ENCODE peak calls at places on chromosomes 16 and 17, in nine cellular contexts. O is PC-3, X is GM23248, H is HCT116, Y is OCI-LY7, G is PC-9, J is hepatocyte, Q is SK-N-SH, V is MM.1S. W is an unnamed sample.

GRCh38 chr16:86044881-86045600 is 146.1 kb downstream of the IRF8 start:
- DNase-seq in X (no peak), Y (peak; percentile 10), O (no peak), Q (no peak), H (no peak), V (peak; percentile 23), G (no peak), J (no peak), W (no peak)

GRCh38 chr17:76497979-76498885 is 3.0 kb downstream of the RHBDF2 start:
- DNase-seq in X (peak; percentile 91), Y (no peak), Q (peak; percentile 96), J (peak; percentile 84), V (no peak), G (no peak), O (peak; percentile 89), H (no peak), W (no peak)

GRCh38 chr17:72338847-72339790 is 218.3 kb downstream of the SOX9 start:
- DNase-seq in X (peak; percentile 95), G (peak; percentile 97), O (peak; percentile 97), V (no peak), Y (no peak), Q (peak; percentile 49), J (peak; percentile 71), H (peak; percentile 91), W (no peak)

GRCh38 chr17:70636517-70637133 is 467.3 kb downstream of the KCNJ2 start:
- DNase-seq in H (peak; percentile 54), G (no peak), J (peak; percentile 58), X (peak; percentile 60), V (peak; percentile 42), O (peak; percentile 80), Q (peak; percentile 58), Y (peak; percentile 48), W (peak; percentile 77)

GRCh38 chr17:79463421-79464309 is 147.2 kb downstream of the RBFOX3 start:
- DNase-seq in Y (no peak), X (no peak), Q (no peak), J (no peak), O (no peak), G (no peak), H (no peak), V (no peak), W (no peak)

GRCh38 chr17:27550291-27550930 is 80.6 kb upstream of the LGALS9 start:
- DNase-seq in Q (no peak), V (no peak), J (no peak), X (no peak), O (no peak), G (no peak), Y (no peak), H (no peak), W (no peak)

GRCh38 chr17:77242118-77242800 is 101.5 kb downstream of the SEC14L1 start:
- DNase-seq in H (no peak), V (no peak), Q (no peak), G (no peak), Y (peak; percentile 29), J (no peak), X (no peak), O (no peak), W (no peak)

GRCh38 chr16:27495191-27495590 is 54.5 kb downstream of the GTF3C1 start:
- DNase-seq in Y (no peak), G (no peak), O (no peak), X (peak; percentile 82), J (no peak), V (no peak), H (no peak), Q (no peak), W (no peak)

GRCh38 chr16:14564881-14565687 is 65.0 kb downstream of the PARN start:
- DNase-seq in V (peak; percentile 70), G (peak; percentile 88), X (peak; percentile 12), Q (no peak), J (peak; percentile 21), Y (no peak), H (no peak), O (peak; percentile 65), W (peak; percentile 50)

GRCh38 chr17:2402517-2402916 is 1.7 kb upstream of the MNT start:
- DNase-seq in X (no peak), O (no peak), Q (no peak), V (no peak), H (no peak), Y (no peak), J (no peak), G (no peak), W (no peak)

GRCh38 chr17:44804301-44805061 is 25.6 kb downstream of the GJC1 start:
- DNase-seq in X (no peak), V (no peak), Y (no peak), Q (no peak), J (peak; percentile 70), O (no peak), G (no peak), H (no peak), W (no peak)

GRCh38 chr16:24989417-24989978 is 25.7 kb downstream of the ARHGAP17 start:
- DNase-seq in Y (no peak), H (no peak), Q (no peak), G (no peak), V (no peak), J (no peak), O (no peak), X (no peak), W (no peak)

GRCh38 chr17:8122391-8122922 is 1.4 kb downstream of the HES7 start:
- DNase-seq in H (no peak), G (no peak), O (peak; percentile 5), J (peak; percentile 28), X (peak; percentile 72), Y (no peak), V (no peak), Q (no peak), W (no peak)

GRCh38 chr16:82240111-82240510 is 70.1 kb upstream of the MPHOSPH6 start:
- DNase-seq in V (no peak), J (no peak), Q (no peak), O (peak; percentile 3), H (no peak), Y (no peak), X (peak; percentile 7), G (no peak), W (no peak)

GRCh38 chr17:41539071-41539492 is 11.0 kb upstream of the KRT19 start:
- DNase-seq in Q (no peak), G (no peak), J (no peak), O (no peak), H (no peak), V (no peak), X (no peak), Y (no peak), W (no peak)

GRCh38 chr16:2471016-2471652 is at the start of gene NTN3:
- DNase-seq in Y (peak; percentile 62), X (peak; percentile 58), O (peak; percentile 6), Q (peak; percentile 91), V (no peak), H (no peak), G (no peak), J (peak; percentile 84), W (peak; percentile 73)

GRCh38 chr17:71118039-71118438 is 948.7 kb downstream of the KCNJ2 start:
- DNase-seq in G (no peak), Y (peak; percentile 29), H (peak; percentile 29), Q (peak; percentile 32), X (peak; percentile 13), J (peak; percentile 23), V (peak; percentile 16), O (peak; percentile 89), W (peak; percentile 47)

GRCh38 chr17:72952220-72952619 is 140.3 kb downstream of the SLC39A11 start:
- DNase-seq in V (no peak), H (no peak), X (no peak), G (no peak), Q (no peak), O (no peak), J (no peak), Y (no peak), W (no peak)

GRCh38 chr17:34721326-34721725 is 141.9 kb downstream of the TMEM132E start:
- DNase-seq in X (peak; percentile 28), J (no peak), O (peak; percentile 50), H (peak; percentile 27), Y (no peak), G (peak; percentile 88), Q (no peak), V (no peak), W (no peak)

GRCh38 chr17:6818938-6819337 is 12.6 kb downstream of the TEKT1 start:
- DNase-seq in G (no peak), X (no peak), V (no peak), J (no peak), Q (no peak), H (no peak), Y (no peak), O (no peak), W (no peak)

GRCh38 chr17:78048346-78049292 is 79.9 kb downstream of the TMC6 start:
- DNase-seq in Q (no peak), O (no peak), Y (no peak), H (no peak), G (no peak), V (no peak), X (no peak), J (no peak), W (no peak)

GRCh38 chr16:75529056-75529905 is 6.6 kb downstream of the CHST5 start:
- DNase-seq in X (no peak), H (no peak), Q (no peak), Y (no peak), O (no peak), J (no peak), V (no peak), G (no peak), W (no peak)

DNA sequence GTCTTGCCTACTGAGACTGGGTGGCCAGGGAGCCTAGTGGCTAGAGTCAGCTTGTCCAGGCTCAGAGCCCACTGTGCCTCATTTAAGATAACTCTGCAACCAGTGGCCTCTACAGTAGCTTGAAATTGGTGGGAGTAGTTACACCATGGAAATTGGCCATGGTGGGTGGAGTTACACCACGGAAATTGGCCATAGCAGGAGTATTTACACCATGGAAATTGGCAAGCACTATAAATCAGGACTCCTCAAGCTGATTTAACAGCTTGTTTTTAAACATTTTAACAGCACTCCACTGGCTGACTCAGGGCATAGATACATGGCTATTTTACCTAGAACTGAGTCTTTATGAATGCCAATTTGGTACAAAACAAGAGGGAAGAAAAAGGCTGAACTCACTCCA is 27.7 kb upstream of the AKTIP start:
- DNase-seq in J (no peak), H (no peak), V (no peak), O (no peak), Y (no peak), Q (no peak), X (no peak), G (no peak), W (no peak)
- H3K9me2 ChIP-seq in J (no peaks in the 10 kb centered on the region), H (no peaks in the 10 kb centered on the region), V (no peaks in the 10 kb centered on the region), O (no peaks in the 10 kb centered on the region), Y (no peaks in the 10 kb centered on the region), Q (no peaks in the 10 kb centered on the region), X (no peaks in the 10 kb centered on the region), G (no peaks in the 10 kb centered on the region), W (no peaks in the 10 kb centered on the region)

GRCh38 chr17:61476476-61477203 is 24.4 kb downstream of the TBX4 start:
- DNase-seq in J (no peak), X (no peak), H (no peak), V (no peak), O (no peak), G (no peak), Q (no peak), Y (no peak), W (no peak)
- H3K9me3 ChIP-seq in J (no peaks in the 10 kb centered on the region), X (no peaks in the 10 kb centered on the region), H (no peaks in the 10 kb centered on the region), V (no peaks in the 10 kb centered on the region), O (no peaks in the 10 kb centered on the region), G (no peaks in the 10 kb centered on the region), Q (no peaks in the 10 kb centered on the region), Y (no peaks in the 10 kb centered on the region), W (no peaks in the 10 kb centered on the region)

GRCh38 chr16:57918994-57919393 is 51.9 kb downstream of the CNGB1 start:
- DNase-seq in J (no peak), X (no peak), V (no peak), G (no peak), Y (no peak), Q (no peak), H (no peak), O (no peak), W (no peak)
- H3K9me2 ChIP-seq in J (no peaks in the 10 kb centered on the region), X (no peaks in the 10 kb centered on the region), V (no peaks in the 10 kb centered on the region), G (no peaks in the 10 kb centered on the region), Y (no peaks in the 10 kb centered on the region), Q (no peaks in the 10 kb centered on the region), H (no peaks in the 10 kb centered on the region), O (no peaks in the 10 kb centered on the region), W (no peaks in the 10 kb centered on the region)

GRCh38 chr17:80927791-80928216 is 63.8 kb upstream of the CHMP6 start:
- DNase-seq in V (no peak), J (no peak), O (no peak), Q (no peak), Y (no peak), X (no peak), G (no peak), H (no peak), W (no peak)
- H3K9me3 ChIP-seq in V (no peaks in the 10 kb centered on the region), J (no peaks in the 10 kb centered on the region), O (no peaks in the 10 kb centered on the region), Q (no peaks in the 10 kb centered on the region), Y (no peaks in the 10 kb centered on the region), X (no peaks in the 10 kb centered on the region), G (no peaks in the 10 kb centered on the region), H (no peaks in the 10 kb centered on the region), W (no peaks in the 10 kb centered on the region)

W was measured in Karpas-422.